ENCODE peak calls at places on chromosomes 11 and 22, in nine cellular contexts. N is mammary epithelial cell, M is cardiac muscle cell, G is adrenal gland, Y is Panc1, H is uterus, O is right lobe of liver, T is esophagus muscularis mucosa, I is suprapubic skin. W is an unnamed sample. For H3K36me3 and H3K4me1, the result is how much of the 10 kb centered on the place peaks cover.

GRCh38 chr11:59551651-59552521 is 40.5 kb downstream of the OR4D9 start:
- DNase-seq in N (peak), M (peak), G (peak), Y (no peak), H (peak), O (no peak), T (no peak), I (no peak), W (no peak)

GRCh38 chr22:50022171-50022819 is 9.7 kb upstream of the IL17REL start:
- DNase-seq in N (no peak), M (no peak), G (no peak), Y (no peak), H (no peak), O (no peak), T (no peak), I (no peak), W (no peak)

GRCh38 chr11:64246874-64247728 is at the start of gene PPP1R14B:
- DNase-seq in N (peak), M (peak), G (peak), Y (no peak), H (peak), O (peak), T (no peak), I (peak), W (peak)

GRCh38 chr11:64788321-64789215 is 10.2 kb upstream of the SF1 start:
- DNase-seq in N (no peak), M (no peak), G (no peak), Y (no peak), H (no peak), O (no peak), T (no peak), I (no peak), W (no peak)

GRCh38 chr11:108286369-108286768 is 63.5 kb downstream of the ATM start:
- DNase-seq in N (no peak), M (no peak), G (no peak), Y (no peak), H (no peak), O (no peak), T (no peak), I (no peak), W (no peak)

GRCh38 chr11:132177106-132177505 is 806.7 kb downstream of the NTM start:
- DNase-seq in N (peak), M (peak), G (no peak), Y (no peak), H (no peak), O (no peak), T (no peak), I (no peak), W (no peak)

GRCh38 chr11:108199446-108200321 is 22.8 kb downstream of the NPAT start:
- DNase-seq in N (peak), M (no peak), G (no peak), Y (no peak), H (no peak), O (no peak), T (no peak), I (no peak), W (no peak)

GRCh38 chr11:94775576-94776327 is 7.6 kb downstream of the AMOTL1 start:
- DNase-seq in N (no peak), M (no peak), G (no peak), Y (no peak), H (no peak), O (peak), T (no peak), I (no peak), W (no peak)

GRCh38 chr22:35697142-35697541 is 20.5 kb upstream of the APOL5 start:
- DNase-seq in N (no peak), M (no peak), G (no peak), Y (no peak), H (no peak), O (no peak), T (no peak), I (no peak), W (no peak)

GRCh38 chr11:45847908-45848316 is 637 bp downstream of the CRY2 start:
- DNase-seq in N (peak), M (peak), G (peak), Y (no peak), H (no peak), O (peak), T (no peak), I (peak), W (peak)

GRCh38 chr11:76629853-76630599 is 40.5 kb downstream of the LRRC32 start:
- DNase-seq in N (no peak), M (no peak), G (peak), Y (no peak), H (peak), O (peak), T (no peak), I (peak), W (peak)

GRCh38 chr11:117182551-117182935 is 4.0 kb downstream of the SIDT2 start:
- DNase-seq in N (no peak), M (no peak), G (no peak), Y (no peak), H (no peak), O (peak), T (no peak), I (no peak), W (no peak)

GRCh38 chr11:124086447-124086846 is 28.8 kb upstream of the VWA5A start:
- DNase-seq in N (no peak), M (peak), G (no peak), Y (no peak), H (no peak), O (no peak), T (no peak), I (no peak), W (no peak)

GRCh38 chr11:130876100-130876499 is 40.2 kb downstream of the SNX19 start:
- DNase-seq in N (no peak), M (no peak), G (no peak), Y (no peak), H (no peak), O (no peak), T (no peak), I (no peak), W (no peak)

GRCh38 chr11:833114-833791 is 501 bp downstream of the CD151 start:
- DNase-seq in N (peak), M (peak), G (peak), Y (no peak), H (peak), O (peak), T (no peak), I (no peak), W (peak)

GRCh38 chr11:59957094-59957493 is 6.7 kb upstream of the OOSP4A start:
- DNase-seq in N (peak), M (no peak), G (no peak), Y (no peak), H (no peak), O (no peak), T (no peak), I (no peak), W (no peak)

GRCh38 chr11:27618591-27618990 is 81.7 kb downstream of the BDNF start:
- DNase-seq in N (no peak), M (no peak), G (no peak), Y (no peak), H (no peak), O (no peak), T (no peak), I (no peak), W (no peak)

GRCh38 chr22:45240810-45241631 is at the start of gene KIAA0930:
- DNase-seq in N (peak), M (peak), G (peak), Y (no peak), H (peak), O (peak), T (peak), I (peak), W (peak)

GRCh38 chr22:45240137-45240809 is 421 bp downstream of the KIAA0930 start:
- DNase-seq in N (peak), M (no peak), G (no peak), Y (no peak), H (no peak), O (peak), T (no peak), I (no peak), W (no peak)

GRCh38 chr22:45239378-45240136 is 1.1 kb downstream of the KIAA0930 start:
- DNase-seq in N (no peak), M (no peak), G (no peak), Y (no peak), H (no peak), O (no peak), T (no peak), I (no peak), W (no peak)

GRCh38 chr22:45246060-45246985 is 5.6 kb upstream of the KIAA0930 start:
- DNase-seq in N (peak), M (no peak), G (no peak), Y (peak), H (peak), O (peak), T (no peak), I (no peak), W (peak)

GRCh38 chr22:45242778-45243191 is 2.1 kb upstream of the KIAA0930 start:
- DNase-seq in N (no peak), M (no peak), G (no peak), Y (no peak), H (no peak), O (peak), T (no peak), I (no peak), W (no peak)
- TF ChIP-seq CTCF in N (no peak), M (no peak), G (peak), Y (no peak), H (no peak), O (no peak), T (no peak), I (no peak), W (no peak)

GRCh38 chr22:21960200-21961126 is 7.8 kb upstream of the PPM1F start:
- DNase-seq in N (no peak), M (no peak), G (no peak), Y (no peak), H (no peak), O (no peak), T (no peak), I (no peak), W (no peak)
- H3K36me3 ChIP-seq in N (under half), M (under half), G (under half), Y (under half), H (under half), O (under half), T (half or more), I (half or more), W (half or more)

DNA sequence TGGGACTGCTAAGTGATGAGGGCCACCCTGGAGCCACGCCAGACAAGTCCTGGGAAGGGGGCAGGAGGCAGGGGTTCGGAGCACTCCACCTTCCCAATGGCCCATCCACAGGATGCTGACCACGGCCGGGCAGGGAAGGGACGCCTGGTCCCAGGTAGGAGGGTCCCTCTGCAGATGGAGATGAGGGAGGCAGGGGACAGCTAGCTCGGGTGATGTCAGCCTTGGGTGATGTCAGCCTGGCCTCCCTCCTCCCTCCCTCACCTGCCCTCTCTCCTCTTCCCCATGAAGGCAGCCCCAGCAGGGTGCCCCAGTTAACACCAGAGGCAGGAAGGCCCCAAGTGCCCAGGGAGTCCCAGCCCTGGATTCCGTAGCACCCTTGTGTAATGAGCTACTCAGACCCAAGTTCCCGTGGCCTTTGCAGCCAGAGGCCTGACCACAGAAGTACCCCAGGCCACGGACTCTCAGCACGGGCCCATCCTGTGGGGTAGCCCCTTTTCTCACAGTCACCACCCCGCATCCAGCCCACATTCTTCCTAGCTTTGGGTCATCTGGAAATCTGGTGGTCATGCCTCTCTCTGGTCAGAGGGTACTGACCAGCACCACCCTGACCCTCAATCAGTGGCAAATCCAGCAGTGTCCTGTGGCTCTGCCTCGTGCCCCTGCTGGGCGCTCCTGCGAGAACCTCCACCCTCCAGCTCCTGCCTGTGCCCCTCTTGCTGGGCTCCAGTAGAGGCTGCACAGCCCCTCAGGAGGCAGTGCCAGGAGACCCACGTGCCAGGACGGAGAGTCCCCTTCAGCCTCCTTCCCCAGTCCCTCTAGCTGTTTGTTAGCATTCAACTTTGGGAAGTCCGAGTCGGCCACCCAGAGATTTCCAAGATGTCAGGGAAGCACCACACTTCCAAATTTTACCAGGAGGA is 47.4 kb downstream of the SHANK2 start:
- DNase-seq in N (no peak), M (no peak), G (no peak), Y (no peak), H (no peak), O (no peak), T (no peak), I (no peak), W (no peak)
- H3K4me1 ChIP-seq in N (under half), M (under half), G (under half), Y (under half), H (under half), O (under half), T (under half), I (under half), W (under half)

DNA sequence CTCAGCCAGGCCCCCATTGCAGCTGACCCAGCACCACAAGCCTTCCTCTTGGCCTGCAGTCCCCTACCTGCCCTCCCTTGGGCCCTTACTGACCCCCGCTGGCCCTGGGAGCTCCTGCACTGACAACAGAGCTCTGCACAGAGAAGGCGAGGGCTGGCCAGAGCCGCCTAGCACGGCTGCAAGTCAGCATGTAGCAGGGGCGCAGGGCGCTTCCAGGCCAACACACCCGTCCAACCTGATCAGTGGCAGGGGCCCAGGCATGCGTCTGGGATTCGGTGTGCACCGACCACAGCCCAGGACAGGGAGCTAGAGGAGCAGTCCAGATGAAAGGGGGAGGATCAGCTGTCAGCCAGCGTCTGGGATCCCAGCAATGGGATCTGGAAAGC is 7.6 kb downstream of the WNT7B start:
- DNase-seq in N (no peak), M (peak), G (no peak), Y (no peak), H (no peak), O (no peak), T (no peak), I (no peak), W (no peak)
- TF ChIP-seq CTCF in N (peak), M (no peak), G (no peak), Y (peak), H (no peak), O (no peak), T (no peak), I (no peak), W (no peak)

DNA sequence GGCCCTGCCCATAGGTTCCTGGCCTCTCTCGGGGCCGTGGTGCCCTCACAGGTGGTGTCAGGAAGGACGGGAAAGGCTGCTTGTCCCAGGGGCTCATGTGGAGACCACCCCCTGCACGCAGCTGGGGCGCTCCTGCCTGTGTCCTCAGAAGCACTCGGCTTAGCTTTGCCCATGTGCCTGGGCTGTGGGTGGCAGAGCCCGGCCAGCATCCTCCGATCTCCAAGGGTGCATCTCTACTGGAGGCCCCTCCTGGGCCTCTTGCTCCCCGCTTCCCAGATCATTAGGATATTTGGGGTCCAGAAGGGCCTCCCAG is 8.9 kb upstream of the TSSC4 start:
- DNase-seq in N (no peak), M (no peak), G (no peak), Y (no peak), H (no peak), O (no peak), T (no peak), I (no peak), W (no peak)
- H3K36me3 ChIP-seq in N (under half), M (under half), G (under half), Y (under half), H (under half), O (under half), T (half or more), I (half or more), W (half or more)

GRCh38 chr11:75424396-75424795 is 8.6 kb downstream of the KLHL35 start:
- DNase-seq in N (no peak), M (peak), G (no peak), Y (no peak), H (no peak), O (no peak), T (no peak), I (no peak), W (no peak)
- H3K4me1 ChIP-seq in N (under half), M (under half), G (under half), Y (under half), H (under half), O (under half), T (under half), I (under half), W (under half)

DNA sequence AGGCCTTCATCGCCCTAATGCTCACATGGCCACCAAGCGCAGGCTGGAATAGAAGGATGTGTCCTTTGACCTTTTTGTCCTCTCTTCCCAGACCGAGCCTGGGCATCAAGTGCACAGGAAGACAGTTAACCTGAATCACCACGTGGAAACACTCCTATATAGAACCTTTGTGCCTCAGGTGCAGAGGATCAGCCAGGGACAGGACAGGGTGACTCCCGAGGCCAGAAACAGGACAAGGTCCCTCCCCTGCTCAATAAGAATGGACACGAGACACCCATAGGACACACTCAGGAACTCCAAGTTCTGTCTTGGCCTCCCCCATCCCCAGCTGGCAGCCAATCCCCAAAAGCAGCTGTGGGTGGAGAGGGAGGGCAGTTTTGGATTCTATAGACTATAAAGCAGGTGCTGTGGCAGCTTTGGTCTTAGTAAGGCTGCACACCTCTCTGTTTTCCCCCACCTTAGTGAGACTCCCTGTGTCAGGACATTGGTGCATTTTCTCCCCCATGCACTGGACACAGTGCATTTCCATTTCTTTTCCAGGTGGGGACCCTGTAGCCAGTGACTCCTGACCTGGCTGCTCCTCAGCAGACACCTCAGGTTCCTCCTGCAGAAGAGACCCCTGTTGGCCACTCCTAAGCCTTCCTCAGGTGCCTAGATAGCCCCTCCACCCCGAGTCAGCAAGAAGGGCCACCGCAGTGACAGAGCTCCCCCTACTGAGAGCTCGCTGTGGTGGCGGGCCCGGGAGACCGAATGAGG is 43.6 kb upstream of the POU2AF1 start:
- DNase-seq in N (no peak), M (peak), G (peak), Y (no peak), H (peak), O (peak), T (no peak), I (no peak), W (no peak)
- TF ChIP-seq CTCF in N (peak), M (peak), G (peak), Y (peak), H (peak), O (peak), T (peak), I (peak), W (peak)

DNA sequence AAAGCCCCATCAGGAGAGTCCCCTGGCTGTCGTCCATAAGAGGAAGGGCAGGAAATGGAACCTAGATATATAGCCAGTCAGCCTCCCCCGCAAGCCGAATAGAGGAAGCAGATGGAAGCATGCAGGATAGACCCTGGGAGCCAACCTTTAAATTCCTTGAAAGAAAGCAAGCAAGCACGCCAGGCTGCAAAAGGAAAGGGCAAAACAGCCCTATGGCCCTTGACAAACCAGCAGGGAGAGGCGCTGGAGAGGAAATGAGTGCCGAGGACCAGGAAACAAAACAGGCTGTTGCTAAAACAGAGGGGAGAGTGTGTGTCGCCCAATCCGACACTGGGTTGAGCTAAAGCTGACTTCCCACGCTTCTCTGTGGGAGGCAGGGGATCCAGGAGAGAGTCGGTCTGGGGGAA is 203.5 kb upstream of the MTNR1B start:
- DNase-seq in N (no peak), M (no peak), G (peak), Y (no peak), H (peak), O (peak), T (no peak), I (no peak), W (peak)
- H3K36me3 ChIP-seq in N (under half), M (under half), G (under half), Y (under half), H (under half), O (under half), T (under half), I (under half), W (under half)

GRCh38 chr22:38715176-38715764 is 9.5 kb downstream of the GTPBP1 start:
- DNase-seq in N (no peak), M (no peak), G (no peak), Y (no peak), H (no peak), O (no peak), T (no peak), I (no peak), W (no peak)
- H3K4me1 ChIP-seq in N (under half), M (under half), G (under half), Y (under half), H (under half), O (under half), T (half or more), I (half or more), W (half or more)

GRCh38 chr11:18145025-18145424 is 12.7 kb downstream of the MRGPRX3 start:
- DNase-seq in N (no peak), M (no peak), G (no peak), Y (no peak), H (no peak), O (no peak), T (no peak), I (no peak), W (no peak)
- TF ChIP-seq CTCF in N (no peak), M (peak), G (no peak), Y (peak), H (no peak), O (peak), T (no peak), I (no peak), W (no peak)